ENCODE peak calls at places on chromosomes 13 and 19, in nine cellular contexts. A is anterior cingulate cortex; S is EH; I is NCI-H1436; K is occipital lobe; J is tibial artery; Y is SHP77; T is EL; M is stimulated activated CD4-positive, alpha-beta T cell treated with anti-CD3 and anti-CD28 coated beads, Interleukin-1b, Interleukin-23, amount 100 ng/mL, for 1 hour. G is an unnamed sample.
A peak's percentile ranks its signal among the peaks of the same experiment; 100 is the strongest.

GRCh38 chr13:36432106-36432544 is at the start of gene CCNA1:
- DNase-seq in T (no peak), J (no peak), K (peak; percentile 39), S (peak; percentile 8), I (no peak), M (no peak), Y (peak; percentile 84), A (peak; percentile 36), G (no peak)

GRCh38 chr19:19410553-19411550 is 5.4 kb downstream of the GATAD2A start:
- DNase-seq in S (no peak), K (no peak), A (no peak), J (no peak), T (no peak), I (no peak), Y (no peak), M (no peak), G (no peak)

GRCh38 chr13:44385401-44385800 is 11.8 kb downstream of the SERP2 start:
- DNase-seq in S (no peak), I (no peak), J (no peak), Y (no peak), K (no peak), T (no peak), M (no peak), A (no peak), G (no peak)

GRCh38 chr13:102012299-102013293 is 389.3 kb downstream of the FGF14 start:
- DNase-seq in K (no peak), Y (no peak), J (peak; percentile 22), A (no peak), T (no peak), M (no peak), I (no peak), S (no peak), G (no peak)

GRCh38 chr19:3790941-3791340 is 4.8 kb upstream of the MATK start:
- DNase-seq in I (no peak), Y (no peak), M (no peak), J (no peak), S (no peak), K (no peak), A (no peak), T (no peak), G (no peak)

GRCh38 chr19:47518139-47518538 is 3.3 kb upstream of the NAPA start:
- DNase-seq in J (no peak), S (no peak), Y (no peak), K (no peak), M (no peak), I (no peak), T (no peak), A (no peak), G (no peak)

GRCh38 chr13:102913924-102914628 is 68.2 kb downstream of the ERCC5 start:
- DNase-seq in A (no peak), S (peak; percentile 27), J (no peak), T (peak; percentile 11), I (no peak), Y (no peak), M (no peak), K (no peak), G (no peak)

GRCh38 chr19:43316591-43317319 is 36.7 kb upstream of the CD177 start:
- DNase-seq in T (peak; percentile 81), A (no peak), S (peak; percentile 51), Y (peak; percentile 75), J (no peak), M (no peak), K (no peak), I (no peak), G (no peak)

GRCh38 chr13:48826039-48826438 is 149.7 kb upstream of the FNDC3A start:
- DNase-seq in T (no peak), J (no peak), K (no peak), S (no peak), Y (no peak), I (no peak), A (no peak), M (no peak), G (no peak)

GRCh38 chr13:32650705-32651311 is 64.6 kb downstream of the PDS5B start:
- DNase-seq in M (peak; percentile 16), T (peak; percentile 65), K (no peak), A (no peak), Y (peak; percentile 24), I (no peak), S (peak; percentile 70), J (peak; percentile 50), G (peak; percentile 45)

GRCh38 chr19:49408816-49409440 is 14.3 kb downstream of the PTH2 start:
- DNase-seq in T (peak; percentile 43), M (no peak), J (no peak), I (no peak), A (no peak), Y (no peak), S (peak; percentile 18), K (no peak), G (no peak)

GRCh38 chr13:42798118-42798517 is 16.7 kb downstream of the FAM216B start:
- DNase-seq in K (no peak), A (no peak), T (no peak), S (no peak), Y (no peak), I (no peak), J (no peak), M (no peak), G (no peak)

GRCh38 chr19:41214161-41214560 is 4.9 kb upstream of the AXL start:
- DNase-seq in K (no peak), Y (no peak), I (no peak), A (no peak), T (no peak), S (no peak), J (no peak), M (no peak), G (no peak)

GRCh38 chr19:2443116-2443784 is 13.5 kb downstream of the LMNB2 start:
- DNase-seq in K (no peak), Y (no peak), M (no peak), J (no peak), S (no peak), A (no peak), T (no peak), I (no peak), G (no peak)

GRCh38 chr19:29404951-29405727 is 120.7 kb upstream of the VSTM2B start:
- DNase-seq in A (no peak), Y (peak; percentile 6), T (no peak), S (no peak), J (peak; percentile 25), I (peak; percentile 58), M (no peak), K (peak; percentile 39), G (no peak)

GRCh38 chr13:39603424-39603947 is 493 bp upstream of the LHFPL6 start:
- DNase-seq in K (no peak), A (no peak), M (no peak), T (peak; percentile 68), I (no peak), S (peak; percentile 65), J (no peak), Y (peak; percentile 9), G (peak; percentile 62)

GRCh38 chr19:38850976-38851621 is 1.3 kb upstream of the HNRNPL start:
- DNase-seq in I (no peak), M (no peak), A (no peak), S (no peak), J (no peak), T (no peak), K (no peak), Y (no peak), G (no peak)

GRCh38 chr13:48790996-48791395 is 137.3 kb downstream of the CYSLTR2 start:
- DNase-seq in M (no peak), Y (no peak), A (no peak), J (no peak), K (no peak), T (no peak), I (no peak), S (no peak), G (no peak)

GRCh38 chr19:29612121-29612520 is 6.0 kb downstream of the POP4 start:
- DNase-seq in T (no peak), K (no peak), M (no peak), Y (no peak), A (no peak), S (no peak), I (no peak), J (no peak), G (no peak)

GRCh38 chr19:732325-733069 is 18.4 kb upstream of the MISP start:
- DNase-seq in M (no peak), Y (no peak), K (no peak), I (no peak), J (no peak), A (no peak), S (no peak), T (no peak), G (no peak)

GRCh38 chr19:41994521-41994971 is 516 bp upstream of the ATP1A3 start:
- DNase-seq in Y (no peak), J (no peak), S (no peak), T (no peak), A (no peak), I (peak; percentile 54), M (no peak), K (peak; percentile 49), G (no peak)

GRCh38 chr19:58182577-58182988 is 278 bp upstream of the ZNF274 start:
- DNase-seq in J (no peak), Y (no peak), S (no peak), M (peak; percentile 76), I (no peak), A (no peak), T (no peak), K (no peak), G (no peak)

GRCh38 chr19:54416695-54417491 is 1.6 kb downstream of the TTYH1 start:
- DNase-seq in Y (no peak), J (no peak), A (no peak), M (no peak), T (no peak), I (no peak), K (no peak), S (no peak), G (no peak)

GRCh38 chr13:41059896-41060722 is 1.2 kb upstream of the WBP4 start:
- DNase-seq in M (peak; percentile 16), I (peak; percentile 58), Y (peak; percentile 74), K (peak; percentile 81), J (peak; percentile 88), A (peak; percentile 64), S (peak; percentile 92), T (peak; percentile 93), G (peak; percentile 86)

GRCh38 chr19:3570619-3571018 is 2.1 kb upstream of the HMG20B start:
- DNase-seq in K (no peak), S (no peak), T (no peak), Y (no peak), M (no peak), A (no peak), J (no peak), I (no peak), G (no peak)

GRCh38 chr13:109159650-109160309 is 530.4 kb downstream of the MYO16 start:
- DNase-seq in J (no peak), T (no peak), Y (peak; percentile 71), A (no peak), M (no peak), S (no peak), K (no peak), I (no peak), G (no peak)

GRCh38 chr13:24615114-24615513 is 65.1 kb upstream of the ATP12A start:
- DNase-seq in A (no peak), K (no peak), I (no peak), T (no peak), J (no peak), Y (no peak), M (no peak), S (no peak), G (no peak)

GRCh38 chr13:110133425-110134235 is 173.3 kb downstream of the COL4A1 start:
- DNase-seq in M (no peak), Y (peak; percentile 95), A (no peak), K (no peak), S (no peak), T (no peak), J (no peak), I (no peak), G (no peak)

GRCh38 chr13:114130131-114130707 is 2.2 kb downstream of the RASA3 start:
- DNase-seq in S (peak; percentile 32), M (no peak), J (no peak), Y (no peak), I (no peak), A (no peak), K (no peak), T (peak; percentile 17), G (no peak)

GRCh38 chr13:65913173-65913572 is 1317.0 kb downstream of the PCDH9 start:
- DNase-seq in T (peak; percentile 85), K (no peak), J (no peak), Y (no peak), M (no peak), S (peak; percentile 89), A (no peak), I (no peak), G (peak; percentile 21)

GRCh38 chr19:57241181-57241580 is 749 bp downstream of the ZNF805 start:
- DNase-seq in I (no peak), K (no peak), S (peak; percentile 49), J (no peak), A (no peak), Y (no peak), M (no peak), T (peak; percentile 6), G (no peak)

G was measured in kidney glomerular epithelial cell.